ENCODE peak calls at places on chromosomes 6 and 20, in seven cellular contexts. B is heart left ventricle, P is right lobe of liver, X is uterus, R is ascending aorta, M is sigmoid colon, F is lower lobe of right lung. Z is an unnamed sample.

GRCh38 chr20:955111-955510 is 39.0 kb upstream of the ANGPT4 start:
- DNase-seq in P (no peak), X (no peak), F (no peak), B (no peak), M (peak; percentile 30), R (no peak), Z (no peak)

GRCh38 chr6:109349419-109349987 is 32.8 kb downstream of the CD164 start:
- DNase-seq in M (no peak), R (no peak), P (peak; percentile 38), F (no peak), B (no peak), X (no peak), Z (no peak)

GRCh38 chr20:3911956-3912355 is 22.8 kb downstream of the PANK2 start:
- DNase-seq in M (no peak), X (no peak), P (no peak), F (peak; percentile 57), R (no peak), B (no peak), Z (peak; percentile 56)

GRCh38 chr6:170124836-170125235 is 166.0 kb downstream of the DLL1 start:
- DNase-seq in X (no peak), B (no peak), R (no peak), F (no peak), M (peak; percentile 41), P (peak; percentile 62), Z (peak; percentile 7)

GRCh38 chr6:157241411-157241979 is 81.8 kb downstream of the TMEM242 start:
- DNase-seq in M (no peak), P (no peak), R (no peak), B (no peak), F (no peak), X (no peak), Z (no peak)

GRCh38 chr20:6614836-6615235 is 152.7 kb upstream of the BMP2 start:
- DNase-seq in B (no peak), P (no peak), X (no peak), F (no peak), R (no peak), M (no peak), Z (no peak)

GRCh38 chr6:72616406-72617015 is 5.4 kb upstream of the KCNQ5 start:
- DNase-seq in X (no peak), M (no peak), R (no peak), P (no peak), B (no peak), F (no peak), Z (no peak)

GRCh38 chr20:50916257-50916656 is 15.0 kb downstream of the ADNP start:
- DNase-seq in X (no peak), F (no peak), R (no peak), M (no peak), B (no peak), P (no peak), Z (no peak)

GRCh38 chr6:149130093-149130872 is 187.2 kb upstream of the TAB2 start:
- DNase-seq in R (no peak), X (no peak), F (no peak), B (no peak), P (no peak), M (no peak), Z (no peak)

GRCh38 chr20:3080939-3081388 is 3.6 kb downstream of the AVP start:
- DNase-seq in M (no peak), B (peak; percentile 86), F (no peak), P (peak; percentile 89), R (peak; percentile 18), X (no peak), Z (peak; percentile 65)

GRCh38 chr20:47847882-47848485 is 62.7 kb upstream of the SULF2 start:
- DNase-seq in B (no peak), R (no peak), P (no peak), F (no peak), M (no peak), X (no peak), Z (no peak)

GRCh38 chr6:19450651-19451050 is 386.5 kb upstream of the ID4 start:
- DNase-seq in B (no peak), R (no peak), P (no peak), M (no peak), F (no peak), X (no peak), Z (no peak)

GRCh38 chr6:129353067-129353466 is 356.9 kb downstream of the ARHGAP18 start:
- DNase-seq in P (no peak), M (no peak), R (no peak), F (no peak), X (no peak), B (no peak), Z (no peak)

GRCh38 chr6:75481394-75481793 is 12.2 kb downstream of the FILIP1 start:
- DNase-seq in R (no peak), M (no peak), P (no peak), F (no peak), X (no peak), B (no peak), Z (no peak)

GRCh38 chr20:21103582-21104465 is 2.3 kb downstream of the LINC00237 start:
- DNase-seq in M (no peak), R (no peak), F (no peak), P (no peak), B (no peak), X (no peak), Z (no peak)

GRCh38 chr6:170030284-170031095 is 260.4 kb downstream of the DLL1 start:
- DNase-seq in M (peak; percentile 20), P (no peak), X (peak; percentile 8), F (no peak), B (no peak), R (no peak), Z (no peak)

GRCh38 chr6:42166444-42167141 is 6.6 kb upstream of the GUCA1A start:
- DNase-seq in M (no peak), X (peak; percentile 49), R (no peak), F (no peak), B (no peak), P (peak; percentile 57), Z (peak; percentile 64)

GRCh38 chr6:78861509-78861908 is 5.8 kb upstream of the IRAK1BP1 start:
- DNase-seq in R (no peak), X (no peak), M (no peak), F (no peak), P (no peak), B (no peak), Z (no peak)

GRCh38 chr6:37559501-37559900 is 59.8 kb upstream of the CCDC167 start:
- DNase-seq in R (no peak), M (no peak), X (no peak), B (no peak), P (no peak), F (no peak), Z (no peak)

GRCh38 chr6:152151930-152152329 is 344.4 kb downstream of the ESR1 start:
- DNase-seq in F (no peak), X (no peak), P (no peak), B (no peak), M (no peak), R (no peak), Z (no peak)

GRCh38 chr20:18679020-18679419 is 91.2 kb downstream of the DTD1 start:
- DNase-seq in P (no peak), X (no peak), F (no peak), R (no peak), M (no peak), B (no peak), Z (no peak)

DNA sequence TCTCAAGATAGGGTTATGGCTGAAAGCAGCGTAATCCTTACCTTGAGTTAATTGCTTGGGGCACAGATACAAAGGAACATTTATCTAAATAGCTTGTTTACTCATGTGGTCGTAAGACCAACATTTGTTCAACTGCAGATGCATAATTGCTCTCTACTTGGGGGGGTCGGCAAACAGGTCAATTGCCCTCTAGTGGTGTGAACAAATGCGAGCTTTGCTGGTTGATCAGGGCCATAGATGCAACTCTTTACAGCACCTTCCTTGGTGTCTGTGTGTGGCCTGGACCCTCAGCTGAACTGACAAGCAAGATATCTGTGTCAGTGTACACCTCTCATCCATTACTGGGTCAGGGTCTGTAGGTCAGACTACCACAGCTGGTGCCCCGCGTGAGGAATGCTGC is 24.1 kb downstream of the HLA-DPA1 start:
- DNase-seq in M (no peak), X (no peak), F (no peak), P (no peak), B (no peak), R (no peak), Z (no peak)
- TF ChIP-seq CTCF in M (no peak), X (no peak), F (peak; percentile 20), P (peak; percentile 14), B (no peak), R (no peak), Z (no peak)

GRCh38 chr20:53842301-53843099 is 227.9 kb downstream of the BCAS1 start:
- DNase-seq in P (no peak), R (no peak), F (no peak), B (no peak), M (no peak), X (no peak), Z (no peak)
- H3K4me1 ChIP-seq in P (no peaks in the 10 kb centered on the region), R (no peaks in the 10 kb centered on the region), F (peaks cover 9% of the 10 kb centered on the region), B (no peaks in the 10 kb centered on the region), M (no peaks in the 10 kb centered on the region), X (no peaks in the 10 kb centered on the region), Z (no peaks in the 10 kb centered on the region)

GRCh38 chr20:37243076-37243936 is 18.3 kb downstream of the GHRH start:
- DNase-seq in F (no peak), R (no peak), X (no peak), P (peak; percentile 23), M (no peak), B (no peak), Z (no peak)
- TF ChIP-seq CTCF in F (no peak), R (no peak), X (no peak), P (no peak), M (no peak), B (no peak), Z (no peak)

DNA sequence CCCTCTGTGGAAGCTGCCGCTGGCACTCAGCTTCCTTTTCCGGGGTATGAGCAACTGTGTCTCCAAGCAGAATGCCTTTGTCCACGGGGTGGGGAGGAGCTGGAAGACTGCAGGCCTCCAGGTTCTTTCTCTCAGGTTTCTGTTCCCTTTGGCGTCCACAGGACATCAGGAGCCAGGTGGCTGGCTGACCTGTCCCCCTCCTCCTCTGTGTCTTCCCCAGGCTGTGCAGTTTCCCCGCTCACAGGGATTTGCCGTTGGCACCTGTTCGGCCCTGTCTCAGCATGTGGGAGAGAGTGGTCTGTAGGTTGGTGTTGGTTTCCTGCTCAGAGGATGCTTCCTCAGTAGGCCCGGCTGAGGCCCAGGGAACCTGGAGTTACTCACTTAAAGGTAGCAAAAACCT is 43.5 kb downstream of the CDS2 start:
- DNase-seq in B (no peak), M (no peak), X (no peak), P (no peak), F (no peak), R (no peak), Z (no peak)
- H3K4me1 ChIP-seq in B (peaks cover 83% of the 10 kb centered on the region), M (peaks cover 48% of the 10 kb centered on the region), X (no peaks in the 10 kb centered on the region), P (peaks cover 36% of the 10 kb centered on the region), F (peaks cover 57% of the 10 kb centered on the region), R (peaks cover 19% of the 10 kb centered on the region), Z (no peaks in the 10 kb centered on the region)

GRCh38 chr6:168704678-168705077 is 263.7 kb downstream of the SMOC2 start:
- DNase-seq in X (no peak), R (no peak), P (no peak), M (no peak), F (no peak), B (no peak), Z (no peak)
- TF ChIP-seq CTCF in X (no peak), R (no peak), P (no peak), M (no peak), F (no peak), B (no peak), Z (no peak)

DNA sequence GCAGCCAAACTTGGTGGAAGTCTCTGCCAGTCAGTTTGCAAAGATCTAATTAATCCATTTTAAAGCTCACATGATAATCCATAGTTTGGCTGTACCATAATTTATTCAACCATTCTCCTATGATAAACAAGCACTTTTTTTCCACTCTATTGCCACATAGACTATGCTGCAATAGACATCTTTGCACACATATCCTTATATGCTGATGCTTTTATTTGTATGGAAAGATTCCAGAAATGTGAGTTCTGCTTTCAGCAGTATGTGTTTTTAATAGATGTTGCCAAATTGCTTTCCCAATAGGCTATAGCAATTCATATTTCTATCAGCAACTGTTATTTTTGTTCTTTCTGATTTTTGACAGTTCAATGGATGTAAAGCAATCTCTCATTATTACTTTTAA is 627.9 kb downstream of the KIF16B start:
- DNase-seq in F (no peak), R (no peak), B (no peak), M (no peak), X (no peak), P (no peak), Z (no peak)
- H3K4me1 ChIP-seq in F (no peaks in the 10 kb centered on the region), R (no peaks in the 10 kb centered on the region), B (no peaks in the 10 kb centered on the region), M (no peaks in the 10 kb centered on the region), X (no peaks in the 10 kb centered on the region), P (no peaks in the 10 kb centered on the region), Z (no peaks in the 10 kb centered on the region)

Z was measured in right atrium auricular region.